ENCODE peak calls at places on chromosomes 11 and 22, in seven cellular contexts. V is prostate gland, U is body of pancreas, F is MM.1S, E is astrocyte of the cerebellum, B is cardiac fibroblast, Y is tibial nerve. R is an unnamed sample.

GRCh38 chr11:58726594-58727414 is 4.9 kb downstream of the GLYAT start:
- DNase-seq in F (no peak), U (no peak), Y (no peak), B (no peak), E (no peak), V (no peak), R (no peak)

GRCh38 chr11:26790738-26791137 is 68.9 kb upstream of the SLC5A12 start:
- DNase-seq in V (no peak), E (no peak), Y (no peak), F (no peak), B (no peak), U (no peak), R (no peak)

GRCh38 chr22:43859176-43859575 is 3.1 kb downstream of the SULT4A1 start:
- DNase-seq in E (no peak), Y (no peak), B (no peak), F (no peak), U (no peak), V (no peak), R (no peak)

GRCh38 chr11:42631223-42631843 is 680.5 kb upstream of the API5 start:
- DNase-seq in V (no peak), U (no peak), B (peak; percentile 64), E (no peak), F (peak; percentile 42), Y (no peak), R (no peak)

GRCh38 chr11:20493340-20493739 is 105.8 kb downstream of the PRMT3 start:
- DNase-seq in V (no peak), F (no peak), E (no peak), Y (no peak), B (no peak), U (no peak), R (no peak)

GRCh38 chr11:115939104-115939503 is 434.9 kb upstream of the CADM1 start:
- DNase-seq in Y (no peak), V (no peak), E (peak; percentile 33), F (no peak), B (peak; percentile 65), U (no peak), R (no peak)

GRCh38 chr11:78000193-78000592 is 5.7 kb upstream of the INTS4 start:
- DNase-seq in V (peak; percentile 30), U (peak; percentile 78), E (peak; percentile 70), B (peak; percentile 85), Y (no peak), F (peak; percentile 63), R (peak; percentile 32)

GRCh38 chr22:41596776-41597634 is 7.4 kb upstream of the PMM1 start:
- DNase-seq in Y (no peak), E (no peak), U (peak; percentile 84), V (peak; percentile 38), B (peak; percentile 60), F (peak; percentile 29), R (no peak)

GRCh38 chr11:130912552-130912951 is 3.7 kb downstream of the SNX19 start:
- DNase-seq in Y (no peak), U (no peak), E (no peak), V (no peak), B (no peak), F (no peak), R (no peak)

GRCh38 chr22:21032037-21032842 is at the start of gene SLC7A4:
- DNase-seq in Y (no peak), V (no peak), B (no peak), F (no peak), U (no peak), E (no peak), R (no peak)

GRCh38 chr22:27560781-27561180 is 240.8 kb downstream of the MN1 start:
- DNase-seq in Y (no peak), E (no peak), V (no peak), B (no peak), U (no peak), F (no peak), R (no peak)
- H3K4me3 ChIP-seq in Y (no peak overlapping the region), E (no peak overlapping the region), V (no peak overlapping the region), B (no peak overlapping the region), U (no peak overlapping the region), F (no peak overlapping the region), R (no peak overlapping the region)

GRCh38 chr11:70367071-70367470 is 31.3 kb upstream of the CTTN start:
- DNase-seq in Y (no peak), F (no peak), E (no peak), U (no peak), V (no peak), B (no peak), R (no peak)
- TF ChIP-seq CTCF in Y (no peak), F (no peak), E (no peak), U (no peak), V (no peak), B (no peak), R (no peak)

DNA sequence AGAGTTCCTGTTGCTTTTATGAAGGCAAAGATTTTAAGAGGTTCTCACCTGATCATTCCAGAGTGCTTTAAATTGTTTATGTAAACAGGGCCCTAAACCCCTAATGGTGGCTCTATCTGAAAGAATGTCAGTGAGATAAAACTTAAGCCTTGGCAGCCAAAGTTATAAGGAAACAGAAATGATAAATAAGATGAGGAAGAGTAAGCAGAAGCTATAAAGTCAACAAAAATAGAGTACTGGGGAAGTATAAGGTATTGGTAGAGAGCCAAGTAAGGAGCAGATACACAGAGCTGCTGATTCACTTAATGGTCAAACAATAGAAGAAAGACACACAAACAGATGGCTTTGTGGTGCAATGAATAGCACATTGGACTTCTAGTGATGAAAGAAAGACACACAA is 37.9 kb downstream of the TMPRSS5 start:
- DNase-seq in V (no peak), Y (no peak), E (no peak), B (peak; percentile 59), F (no peak), U (no peak), R (no peak)
- H3K4me3 ChIP-seq in V (no peak overlapping the region), Y (no peak overlapping the region), E (no peak overlapping the region), B (no peak overlapping the region), F (no peak overlapping the region), U (no peak overlapping the region), R (no peak overlapping the region)

GRCh38 chr22:31451709-31452571 is 37.7 kb downstream of the EIF4ENIF1 start:
- DNase-seq in V (no peak), F (peak; percentile 37), Y (no peak), B (peak; percentile 80), E (peak; percentile 28), U (no peak), R (no peak)
- TF ChIP-seq CTCF in V (no peak), F (peak; percentile 51), Y (no peak), B (peak; percentile 63), E (peak; percentile 77), U (no peak), R (peak; percentile 85)